ENCODE peak calls at places on chromosomes 13 and 19, in ten cellular contexts. W is caudate nucleus; T is retina; L is uterus; X is smooth muscle cell of the brain vasculature; M is NCI-H1092; E is NCI-H748 treated with DMSO at 0.1 percent for 48 hours; V is stimulated activated CD8-positive, alpha-beta memory T cell treated with anti-CD3 and anti-CD28 coated beads, Interleukin-2, amount 100 ng/mL, for 1 hour; R is GOT3; H is AG20443. A is an unnamed sample.

GRCh38 chr19:18379803-18380747 is 5.9 kb upstream of the GDF15 start:
- DNase-seq in R (no peak), X (no peak), H (peak; percentile 94), L (peak; percentile 97), M (no peak), E (no peak), V (no peak), W (no peak), T (no peak), A (no peak)

GRCh38 chr19:45283443-45284033 is 32.5 kb downstream of the MARK4 start:
- DNase-seq in H (no peak), E (no peak), T (no peak), X (no peak), V (no peak), L (no peak), M (no peak), R (no peak), W (no peak), A (no peak)

GRCh38 chr19:11453468-11454341 is 18.3 kb downstream of the PRKCSH start:
- DNase-seq in E (no peak), H (no peak), V (no peak), M (no peak), L (no peak), X (no peak), W (no peak), R (no peak), T (no peak), A (no peak)

GRCh38 chr13:79525458-79525857 is 44.5 kb downstream of the NDFIP2 start:
- DNase-seq in X (no peak), E (no peak), R (no peak), L (no peak), M (no peak), H (no peak), W (no peak), T (no peak), V (no peak), A (no peak)

GRCh38 chr19:33281296-33281926 is 20.9 kb downstream of the CEBPA start:
- DNase-seq in E (no peak), T (no peak), W (no peak), M (no peak), X (no peak), R (no peak), V (no peak), L (no peak), H (no peak), A (no peak)

GRCh38 chr13:76936736-76937135 is 11.6 kb upstream of the ACOD1 start:
- DNase-seq in R (no peak), E (no peak), X (no peak), W (no peak), T (no peak), M (no peak), V (no peak), H (no peak), L (no peak), A (no peak)

GRCh38 chr19:38711726-38712153 is 32.5 kb downstream of the CAPN12 start:
- DNase-seq in M (peak; percentile 13), W (no peak), E (no peak), R (peak; percentile 70), X (peak; percentile 91), T (no peak), H (peak; percentile 95), V (no peak), L (peak; percentile 60), A (no peak)

GRCh38 chr13:20570540-20570939 is 3.6 kb downstream of the IFT88 start:
- DNase-seq in W (no peak), L (no peak), M (no peak), T (no peak), R (no peak), H (no peak), X (no peak), E (no peak), V (no peak), A (no peak)

GRCh38 chr19:8196271-8196908 is 12.8 kb upstream of the CERS4 start:
- DNase-seq in X (no peak), M (no peak), H (peak; percentile 1), E (no peak), W (no peak), T (peak; percentile 37), V (no peak), R (no peak), L (no peak), A (no peak)

GRCh38 chr19:5623397-5624153 is 692 bp downstream of the SAFB start:
- DNase-seq in X (no peak), E (no peak), L (no peak), W (no peak), R (no peak), V (no peak), H (peak; percentile 26), M (no peak), T (no peak), A (no peak)

GRCh38 chr19:17739121-17739875 is 12.0 kb upstream of the FCHO1 start:
- DNase-seq in T (no peak), R (no peak), X (no peak), V (no peak), W (no peak), L (no peak), M (peak; percentile 28), H (no peak), E (no peak), A (no peak)

GRCh38 chr19:50377517-50377916 is 1.3 kb downstream of the NR1H2 start:
- DNase-seq in R (no peak), W (no peak), T (no peak), L (no peak), E (no peak), H (no peak), X (no peak), V (no peak), M (no peak), A (no peak)

GRCh38 chr13:101307181-101307701 is 109.1 kb downstream of the NALCN start:
- DNase-seq in H (peak; percentile 74), M (no peak), R (no peak), T (no peak), W (no peak), L (no peak), E (no peak), X (no peak), V (no peak), A (no peak)

GRCh38 chr19:38655148-38655824 is 7.8 kb downstream of the ACTN4 start:
- DNase-seq in M (no peak), W (no peak), L (no peak), V (no peak), E (no peak), R (no peak), T (no peak), H (no peak), X (no peak), A (no peak)

GRCh38 chr13:29589234-29589633 is 6.3 kb downstream of the SLC7A1 start:
- DNase-seq in R (no peak), T (peak; percentile 18), E (no peak), X (no peak), L (no peak), V (no peak), W (no peak), H (peak; percentile 52), M (no peak), A (no peak)

GRCh38 chr19:6995054-6995453 is 26.2 kb downstream of the MBD3L2B start:
- DNase-seq in L (no peak), V (no peak), M (no peak), X (no peak), W (no peak), H (no peak), R (no peak), E (no peak), T (no peak), A (no peak)

GRCh38 chr13:34137200-34137599 is 319.3 kb downstream of the RFC3 start:
- DNase-seq in M (no peak), E (no peak), R (no peak), H (no peak), X (no peak), W (no peak), V (no peak), L (no peak), T (no peak), A (no peak)

GRCh38 chr13:28981530-28981929 is 161.4 kb downstream of the MTUS2 start:
- DNase-seq in E (no peak), R (no peak), V (no peak), W (no peak), M (no peak), T (no peak), X (no peak), H (no peak), L (no peak), A (no peak)

GRCh38 chr19:30969586-30969985 is 379.6 kb downstream of the TSHZ3 start:
- DNase-seq in M (no peak), X (no peak), E (no peak), V (no peak), W (no peak), L (no peak), T (no peak), H (no peak), R (no peak), A (no peak)

GRCh38 chr13:31199849-31200635 is at the start of gene B3GLCT:
- DNase-seq in X (peak; percentile 24), E (peak; percentile 87), L (peak; percentile 86), H (peak; percentile 96), W (peak; percentile 56), V (peak; percentile 68), M (peak; percentile 42), R (peak; percentile 36), T (peak; percentile 93), A (peak; percentile 58)

GRCh38 chr19:19656451-19657396 is 6.8 kb downstream of the ATP13A1 start:
- DNase-seq in W (no peak), T (no peak), R (no peak), X (no peak), V (no peak), H (peak; percentile 4), E (no peak), L (no peak), M (no peak), A (no peak)

GRCh38 chr13:94713556-94714182 is 1.3 kb upstream of the SOX21 start:
- DNase-seq in H (no peak), V (no peak), E (no peak), T (peak; percentile 39), X (no peak), W (no peak), M (no peak), R (no peak), L (no peak), A (no peak)

GRCh38 chr19:36574762-36575161 is 1.7 kb upstream of the ZNF529 start:
- DNase-seq in H (no peak), V (no peak), R (no peak), X (no peak), T (no peak), W (no peak), L (no peak), E (no peak), M (no peak), A (no peak)

GRCh38 chr19:2043269-2043641 is 7.8 kb downstream of the MKNK2 start:
- DNase-seq in W (no peak), H (no peak), R (no peak), X (no peak), M (no peak), E (no peak), T (no peak), V (no peak), L (peak; percentile 23), A (no peak)

GRCh38 chr13:107104631-107105030 is 536.7 kb upstream of the ARGLU1 start:
- DNase-seq in W (no peak), L (no peak), H (no peak), V (no peak), T (no peak), X (peak; percentile 15), M (no peak), R (no peak), E (no peak), A (no peak)

GRCh38 chr13:105196052-105196451 is 1339.4 kb downstream of the EFNB2 start:
- DNase-seq in T (no peak), H (peak; percentile 27), W (no peak), V (no peak), X (no peak), M (no peak), R (no peak), E (no peak), L (no peak), A (no peak)

GRCh38 chr19:35843676-35844481 is 8.4 kb downstream of the NPHS1 start:
- DNase-seq in L (no peak), W (no peak), T (peak; percentile 48), R (no peak), X (no peak), E (no peak), H (peak; percentile 45), M (no peak), V (no peak), A (no peak)

GRCh38 chr13:108508263-108508662 is 121.1 kb upstream of the MYO16 start:
- DNase-seq in W (no peak), L (no peak), X (peak; percentile 20), E (no peak), V (no peak), H (peak; percentile 32), M (no peak), T (peak; percentile 17), R (no peak), A (peak; percentile 5)

A was measured in NCI-H2081.